ENCODE peak calls at places on chromosomes 12 and 14, in four cellular contexts. One of them, this sample, is unnamed.

GRCh38 chr12:60522684-60523083 is 926.9 kb downstream of the SLC16A7 start:
- DNase-seq in pons: peak
- DNase-seq in non-pigmented ciliary epithelial cell: no peak
- DNase-seq in SK-N-SH: no peak
- DNase-seq in this sample: no peak

GRCh38 chr12:93317227-93317626 is 60.5 kb upstream of the NUDT4 start:
- DNase-seq in SK-N-SH: no peak
- DNase-seq in non-pigmented ciliary epithelial cell: no peak
- DNase-seq in pons: no peak
- DNase-seq in this sample: peak

GRCh38 chr14:64943556-64943955 is 1.0 kb upstream of the GPX2 start:
- DNase-seq in non-pigmented ciliary epithelial cell: no peak
- DNase-seq in pons: no peak
- DNase-seq in SK-N-SH: no peak
- DNase-seq in this sample: no peak

GRCh38 chr14:105399441-105399775 is 1.1 kb downstream of the TEX22 start:
- DNase-seq in SK-N-SH: no peak
- DNase-seq in non-pigmented ciliary epithelial cell: no peak
- DNase-seq in pons: no peak
- DNase-seq in this sample: no peak

GRCh38 chr12:123269980-123270379 is 1.7 kb downstream of the CDK2AP1 start:
- DNase-seq in non-pigmented ciliary epithelial cell: no peak
- DNase-seq in SK-N-SH: peak
- DNase-seq in pons: peak
- DNase-seq in this sample: peak

GRCh38 chr12:113461666-113462065 is 10.0 kb downstream of the LHX5 start:
- DNase-seq in SK-N-SH: peak
- DNase-seq in non-pigmented ciliary epithelial cell: no peak
- DNase-seq in pons: no peak
- DNase-seq in this sample: no peak

GRCh38 chr12:65944637-65945036 is 120.4 kb downstream of the HMGA2 start:
- DNase-seq in pons: no peak
- DNase-seq in non-pigmented ciliary epithelial cell: no peak
- DNase-seq in SK-N-SH: no peak
- DNase-seq in this sample: no peak

GRCh38 chr12:57517187-57517586 is 3.1 kb downstream of the DDIT3 start:
- DNase-seq in SK-N-SH: no peak
- DNase-seq in non-pigmented ciliary epithelial cell: no peak
- DNase-seq in pons: no peak
- DNase-seq in this sample: no peak

GRCh38 chr12:132065609-132066344 is 78.3 kb downstream of the DDX51 start:
- DNase-seq in pons: no peak
- DNase-seq in non-pigmented ciliary epithelial cell: no peak
- DNase-seq in SK-N-SH: no peak
- DNase-seq in this sample: no peak

GRCh38 chr12:101745481-101745880 is 6.2 kb upstream of the SYCP3 start:
- DNase-seq in non-pigmented ciliary epithelial cell: no peak
- DNase-seq in pons: no peak
- DNase-seq in SK-N-SH: no peak
- DNase-seq in this sample: no peak

GRCh38 chr12:95700316-95700785 is 90.2 kb downstream of the NTN4 start:
- DNase-seq in non-pigmented ciliary epithelial cell: peak
- DNase-seq in SK-N-SH: no peak
- DNase-seq in pons: no peak
- DNase-seq in this sample: no peak

GRCh38 chr14:90277581-90278198 is 21.3 kb downstream of the PSMC1 start:
- DNase-seq in non-pigmented ciliary epithelial cell: no peak
- DNase-seq in SK-N-SH: no peak
- DNase-seq in pons: no peak
- DNase-seq in this sample: no peak

GRCh38 chr14:69090187-69090789 is 62.6 kb downstream of the DCAF5 start:
- DNase-seq in pons: no peak
- DNase-seq in non-pigmented ciliary epithelial cell: no peak
- DNase-seq in SK-N-SH: peak
- DNase-seq in this sample: peak

GRCh38 chr12:10957741-10958140 is 18.7 kb upstream of the TAS2R14 start:
- DNase-seq in pons: no peak
- DNase-seq in non-pigmented ciliary epithelial cell: no peak
- DNase-seq in SK-N-SH: no peak
- DNase-seq in this sample: no peak

GRCh38 chr14:68771631-68772030 is 21.2 kb downstream of the ZFP36L1 start:
- DNase-seq in non-pigmented ciliary epithelial cell: no peak
- DNase-seq in SK-N-SH: no peak
- DNase-seq in pons: no peak
- DNase-seq in this sample: no peak

GRCh38 chr12:91555981-91556380 is 373.4 kb upstream of the DCN start:
- DNase-seq in non-pigmented ciliary epithelial cell: no peak
- DNase-seq in SK-N-SH: peak
- DNase-seq in pons: no peak
- DNase-seq in this sample: no peak

GRCh38 chr14:58645641-58646040 is 7.9 kb downstream of the DACT1 start:
- DNase-seq in pons: no peak
- DNase-seq in non-pigmented ciliary epithelial cell: no peak
- DNase-seq in SK-N-SH: no peak
- DNase-seq in this sample: no peak

GRCh38 chr14:106564058-106564643 is 1037.8 kb downstream of the TMEM121 start:
- DNase-seq in pons: no peak
- DNase-seq in SK-N-SH: peak
- DNase-seq in non-pigmented ciliary epithelial cell: no peak
- DNase-seq in this sample: no peak

This sample was measured in hepatocyte.